ENCODE peak calls at places on chromosomes 6 and 20, in five cellular contexts. T is EH, X is lung, C is AG08396, L is HCT116. A is an unnamed sample.
A peak's percentile ranks its signal among the peaks of the same experiment; 100 is the strongest.

GRCh38 chr20:49634116-49634515 is 66.2 kb upstream of the PTGIS start:
- DNase-seq in T (no peak), X (no peak), C (no peak), L (no peak), A (no peak)

GRCh38 chr6:53808302-53808881 is 13.6 kb downstream of the LRRC1 start:
- DNase-seq in T (no peak), X (no peak), C (no peak), L (no peak), A (no peak)

GRCh38 chr6:137265574-137265973 is 46.4 kb upstream of the IFNGR1 start:
- DNase-seq in T (no peak), X (no peak), C (no peak), L (no peak), A (no peak)

GRCh38 chr6:1865585-1865984 is 255.9 kb downstream of the FOXC1 start:
- DNase-seq in T (no peak), X (no peak), C (no peak), L (no peak), A (no peak)

GRCh38 chr20:25294459-25295385 is 46.8 kb downstream of the PYGB start:
- DNase-seq in T (peak; percentile 66), X (no peak), C (peak; percentile 82), L (peak; percentile 35), A (peak; percentile 94)

GRCh38 chr20:46477225-46477624 is 36.1 kb downstream of the ZNF334 start:
- DNase-seq in T (no peak), X (no peak), C (no peak), L (no peak), A (no peak)

GRCh38 chr20:45968801-45969711 is 2.9 kb downstream of the ZNF335 start:
- DNase-seq in T (peak; percentile 71), X (no peak), C (no peak), L (no peak), A (peak; percentile 93)

GRCh38 chr20:64146301-64146935 is 17.8 kb upstream of the MYT1 start:
- DNase-seq in T (no peak), X (no peak), C (no peak), L (no peak), A (peak; percentile 69)

GRCh38 chr6:52574709-52575489 is 2.0 kb downstream of the TRAM2 start:
- DNase-seq in T (peak; percentile 89), X (peak; percentile 57), C (peak; percentile 76), L (no peak), A (peak; percentile 88)

GRCh38 chr6:62285612-62286469 is at the start of gene KHDRBS2:
- DNase-seq in T (no peak), X (peak; percentile 91), C (peak; percentile 5), L (no peak), A (no peak)

GRCh38 chr6:37375376-37375775 is 21.6 kb downstream of the RNF8 start:
- DNase-seq in T (no peak), X (no peak), C (no peak), L (no peak), A (no peak)

GRCh38 chr6:15444881-15445280 is 199.0 kb downstream of the JARID2 start:
- DNase-seq in T (no peak), X (no peak), C (no peak), L (peak; percentile 16), A (no peak)

GRCh38 chr6:152723398-152723797 is 25.7 kb downstream of the MYCT1 start:
- DNase-seq in T (peak; percentile 57), X (no peak), C (no peak), L (no peak), A (no peak)

GRCh38 chr6:34143196-34143883 is 2.5 kb downstream of the GRM4 start:
- DNase-seq in T (no peak), X (no peak), C (no peak), L (no peak), A (peak; percentile 81)

GRCh38 chr6:112049051-112049799 is 4.7 kb upstream of the CCN6 start:
- DNase-seq in T (peak; percentile 61), X (no peak), C (no peak), L (no peak), A (peak; percentile 37)

A was measured in osteoblast.